ENCODE peak calls at places on chromosome 20, in ten cellular contexts. X is right lobe of liver, K is IMR-90, D is heart left ventricle, A is uterus, C is spleen, G is esophagus squamous epithelium, N is tibial nerve, T is upper lobe of left lung, Y is A549. F is an unnamed sample.

GRCh38 chr20:33947709-33948295 is 45.9 kb upstream of the RALY start:
- DNase-seq in A (no peak), Y (peak; percentile 88), G (no peak), D (no peak), K (peak; percentile 27), C (no peak), T (no peak), X (no peak), N (no peak), F (no peak)

GRCh38 chr20:38927902-38928578 is 1.8 kb downstream of the FAM83D start:
- DNase-seq in X (no peak), N (no peak), C (no peak), K (no peak), T (no peak), Y (peak; percentile 24), D (no peak), A (no peak), G (no peak), F (no peak)

GRCh38 chr20:17504898-17505663 is 26.1 kb downstream of the BFSP1 start:
- DNase-seq in A (peak; percentile 40), C (peak; percentile 93), X (peak; percentile 73), N (peak; percentile 28), K (peak; percentile 59), G (no peak), D (peak; percentile 54), Y (peak; percentile 53), T (peak; percentile 91), F (peak; percentile 91)

GRCh38 chr20:16926626-16927025 is 178.5 kb downstream of the OTOR start:
- DNase-seq in G (no peak), N (no peak), A (no peak), X (no peak), T (no peak), C (no peak), D (no peak), Y (no peak), K (no peak), F (no peak)

GRCh38 chr20:48782901-48783308 is 44.9 kb downstream of the PREX1 start:
- DNase-seq in N (no peak), Y (no peak), K (no peak), X (no peak), A (no peak), D (no peak), T (no peak), G (no peak), C (no peak), F (no peak)

GRCh38 chr20:24816431-24816830 is 132.6 kb upstream of the CST7 start:
- DNase-seq in N (no peak), K (no peak), T (no peak), X (no peak), G (no peak), C (peak; percentile 76), D (no peak), Y (no peak), A (no peak), F (no peak)

GRCh38 chr20:48552550-48552949 is 275.2 kb downstream of the PREX1 start:
- DNase-seq in N (no peak), C (no peak), Y (no peak), G (no peak), X (no peak), K (no peak), D (no peak), T (no peak), A (no peak), F (no peak)

GRCh38 chr20:48612335-48612734 is 215.5 kb downstream of the PREX1 start:
- DNase-seq in D (peak; percentile 1), K (no peak), T (no peak), N (no peak), X (no peak), Y (no peak), A (no peak), G (no peak), C (no peak), F (no peak)

DNA sequence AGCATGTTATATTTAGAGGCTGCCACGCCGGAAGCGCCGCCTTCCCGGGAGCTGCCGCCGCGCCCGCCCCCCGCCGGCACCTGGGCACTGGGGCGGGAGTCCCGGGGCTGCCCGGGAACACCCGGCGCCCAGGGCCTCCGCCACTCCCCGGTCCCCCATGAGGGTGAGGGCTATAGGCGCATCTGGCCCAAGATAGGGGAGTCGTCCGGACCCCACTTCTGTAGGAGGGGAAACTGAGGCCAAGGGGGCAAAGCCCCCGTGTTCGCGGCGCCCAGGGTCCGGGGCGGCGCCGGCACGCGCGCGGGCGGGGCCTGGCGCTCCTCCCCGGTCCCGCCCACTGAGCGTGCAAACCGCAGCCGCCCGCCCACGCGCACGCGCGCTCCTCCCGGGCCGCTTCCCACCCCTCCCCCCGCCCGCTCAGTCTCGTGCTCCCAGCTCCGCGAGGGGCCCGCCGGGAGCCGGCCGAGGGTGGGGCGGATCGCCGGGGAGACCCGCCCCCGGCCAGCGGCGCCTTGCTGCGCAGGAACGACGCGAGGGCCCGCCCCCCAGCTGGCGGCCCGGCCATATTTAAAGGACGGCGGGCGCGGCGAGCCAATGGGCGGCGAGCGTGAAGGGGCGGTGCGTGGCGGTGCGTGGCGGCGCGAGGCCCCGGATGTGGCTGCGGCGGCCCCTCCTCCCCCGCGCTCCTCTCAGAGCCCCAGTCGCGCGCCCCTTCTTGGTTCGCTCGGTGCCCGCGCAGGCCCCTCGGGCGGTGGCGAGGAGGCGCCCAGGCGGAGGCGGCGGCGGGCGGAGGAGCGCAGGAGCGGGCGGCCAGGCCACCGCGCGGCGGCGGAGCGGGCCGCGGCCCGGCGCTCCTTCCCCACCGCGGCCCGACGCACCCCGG is at the start of gene LSM14B:
- DNase-seq in D (peak; percentile 97), N (peak; percentile 84), G (peak; percentile 92), X (peak; percentile 97), T (peak; percentile 100), A (peak; percentile 95), C (peak; percentile 99), K (peak; percentile 95), Y (peak; percentile 96), F (peak; percentile 92)
- TF ChIP-seq POLR2A in D (no peak), N (peak; percentile 63), G (peak; percentile 57), X (peak; percentile 31), T (peak; percentile 52), A (peak; percentile 60), C (no peak), K (no peak), Y (peak; percentile 38), F (no peak)

GRCh38 chr20:955656-956055 is 39.5 kb upstream of the ANGPT4 start:
- DNase-seq in A (no peak), Y (no peak), N (no peak), X (no peak), G (no peak), C (peak; percentile 18), D (no peak), T (no peak), K (no peak), F (no peak)

GRCh38 chr20:951384-952169 is 35.4 kb upstream of the ANGPT4 start:
- DNase-seq in N (no peak), C (peak; percentile 49), K (no peak), T (no peak), X (no peak), Y (peak; percentile 19), G (no peak), D (no peak), A (no peak), F (no peak)

GRCh38 chr20:955111-955510 is 39.0 kb upstream of the ANGPT4 start:
- DNase-seq in K (no peak), T (no peak), N (no peak), A (no peak), X (no peak), C (peak; percentile 8), D (no peak), Y (no peak), G (no peak), F (no peak)

GRCh38 chr20:952196-952795 is 36.2 kb upstream of the ANGPT4 start:
- DNase-seq in N (no peak), G (no peak), K (no peak), C (peak; percentile 51), T (no peak), Y (no peak), X (no peak), D (no peak), A (no peak), F (peak; percentile 28)

DNA sequence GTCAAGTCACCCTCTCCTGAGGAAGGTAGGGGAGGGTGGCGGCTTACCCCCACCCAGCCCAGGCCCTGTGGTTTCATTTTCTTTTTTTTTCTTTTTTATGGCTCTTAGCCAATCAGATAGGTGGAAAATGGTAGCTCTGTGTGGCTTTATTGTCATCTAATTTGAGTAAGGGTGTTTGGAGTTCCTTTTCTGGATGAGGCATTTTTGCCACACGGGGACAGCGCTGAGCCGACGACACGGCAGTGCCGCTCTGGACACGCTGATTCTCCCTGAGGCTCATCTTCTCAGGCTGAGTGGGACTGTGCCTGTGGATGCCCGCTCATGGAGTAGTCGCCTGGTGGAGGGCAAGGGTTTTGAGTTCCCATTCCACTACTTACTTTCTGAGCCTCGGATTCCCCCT is 37.6 kb upstream of the ANGPT4 start:
- DNase-seq in A (no peak), D (no peak), N (no peak), K (no peak), X (no peak), T (no peak), G (no peak), Y (no peak), C (peak; percentile 29), F (no peak)
- TF ChIP-seq CTCF in A (no peak), D (no peak), N (peak; percentile 11), K (peak; percentile 41), X (peak; percentile 33), T (no peak), G (no peak), Y (peak; percentile 15), C (no peak), F (no peak)

DNA sequence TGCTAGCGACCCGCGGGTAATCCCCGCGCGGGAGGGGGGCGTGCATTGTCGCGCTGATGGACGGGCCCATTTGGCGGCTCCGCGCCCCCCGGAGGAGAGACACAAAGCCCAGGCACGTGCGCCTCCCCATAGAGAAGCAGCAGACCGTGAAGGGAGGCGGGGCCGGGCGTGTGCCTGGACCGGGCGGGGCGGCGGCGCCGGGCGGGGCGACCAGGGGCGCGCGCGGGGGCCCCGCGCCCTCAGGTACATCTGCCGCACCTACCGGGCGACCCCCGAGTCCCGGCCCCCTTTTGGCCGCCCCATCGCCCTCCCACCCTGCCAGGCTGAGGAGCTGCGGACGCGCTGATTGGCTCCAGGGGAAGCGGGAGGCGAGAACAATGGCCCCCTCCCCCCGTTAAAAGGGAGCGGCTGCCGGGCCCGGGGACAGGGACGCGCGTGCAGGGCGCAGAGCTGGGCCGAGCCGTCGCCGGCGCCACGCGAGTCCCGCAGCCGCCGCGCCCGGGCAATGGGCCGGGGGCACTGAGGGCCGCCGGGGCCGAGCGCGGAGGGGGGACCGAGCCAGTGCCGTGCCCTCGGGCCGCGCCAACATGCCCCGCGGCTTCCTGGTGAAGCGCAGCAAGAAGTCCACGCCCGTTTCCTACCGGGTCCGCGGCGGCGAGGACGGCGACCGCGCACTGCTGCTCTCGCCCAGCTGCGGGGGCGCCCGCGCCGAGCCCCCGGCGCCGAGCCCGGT is at the start of gene INSM1:
- DNase-seq in G (no peak), N (no peak), T (peak; percentile 75), A (no peak), D (no peak), X (no peak), K (no peak), C (no peak), Y (no peak), F (no peak)
- H3K4me3 ChIP-seq in G (peak within 1 kb of the TSS; percentile 18), N (peak within 1 kb of the TSS; percentile 18), T (peak within 1 kb of the TSS; percentile 35), A (no peak within 1 kb of the TSS), D (peak within 1 kb of the TSS; percentile 37), X (peak within 1 kb of the TSS; percentile 10), K (peak within 1 kb of the TSS; percentile 34), C (peak within 1 kb of the TSS; percentile 38), Y (peak within 1 kb of the TSS; percentile 44), F (peak within 1 kb of the TSS; percentile 15)

DNA sequence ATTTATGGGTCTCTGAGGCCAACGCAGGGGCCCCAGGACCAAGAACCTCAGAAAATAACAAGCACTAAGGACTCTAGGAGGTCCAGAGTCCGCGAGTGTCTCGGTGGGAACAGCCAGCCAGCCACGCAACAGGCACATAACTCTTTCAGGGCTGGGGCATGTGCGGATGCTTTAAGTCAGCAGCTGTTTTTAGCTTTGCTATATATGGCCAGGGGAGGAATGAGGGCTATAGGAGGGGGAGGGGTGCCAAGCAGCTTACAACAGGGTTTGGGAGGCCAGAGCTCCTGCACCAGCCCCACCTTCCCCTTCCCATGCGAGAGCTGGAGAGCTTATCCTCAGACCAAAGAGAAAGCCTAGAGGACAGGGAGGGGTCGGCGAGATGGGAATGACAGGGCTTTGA is 6.2 kb downstream of the JPH2 start:
- DNase-seq in K (peak; percentile 35), Y (no peak), T (no peak), G (no peak), N (no peak), C (no peak), A (peak; percentile 87), D (peak; percentile 80), X (no peak), F (no peak)
- TF ChIP-seq POLR2A in K (no peak), Y (no peak), T (no peak), G (no peak), N (no peak), C (no peak), A (peak; percentile 56), D (no peak), X (no peak), F (no peak)

F was measured in lower leg skin.